ENCODE peak calls at places on chromosomes 5 and 9, in eight cellular contexts. One of them, this sample, is unnamed.

GRCh38 chr9:101366038-101366756 is 18.6 kb downstream of the BAAT start:
- DNase-seq in astrocyte of the spinal cord: peak; percentile 2
- DNase-seq in NCI-H524 treated with DMSO at 0.1 percent for 48 hours: no peak
- DNase-seq in iPS-NIHi11: no peak
- DNase-seq in stimulated activated CD4-positive, alpha-beta T cell treated with anti-CD3 and anti-CD28 coated beads, Interleukin-1b, Interleukin-23, amount 100 ng/mL, for 24 hours: no peak
- DNase-seq in cardiac muscle cell: peak; percentile 14
- DNase-seq in kidney tubule cell: peak; percentile 71
- DNase-seq in GM20000: no peak
- DNase-seq in this sample: no peak

GRCh38 chr5:123835421-123835820 is 323.4 kb downstream of the CSNK1G3 start:
- DNase-seq in kidney tubule cell: no peak
- DNase-seq in astrocyte of the spinal cord: no peak
- DNase-seq in GM20000: no peak
- DNase-seq in iPS-NIHi11: no peak
- DNase-seq in NCI-H524 treated with DMSO at 0.1 percent for 48 hours: no peak
- DNase-seq in stimulated activated CD4-positive, alpha-beta T cell treated with anti-CD3 and anti-CD28 coated beads, Interleukin-1b, Interleukin-23, amount 100 ng/mL, for 24 hours: no peak
- DNase-seq in cardiac muscle cell: no peak
- DNase-seq in this sample: no peak

GRCh38 chr5:172319708-172320441 is 36.3 kb upstream of the UBTD2 start:
- DNase-seq in astrocyte of the spinal cord: no peak
- DNase-seq in NCI-H524 treated with DMSO at 0.1 percent for 48 hours: no peak
- DNase-seq in iPS-NIHi11: no peak
- DNase-seq in stimulated activated CD4-positive, alpha-beta T cell treated with anti-CD3 and anti-CD28 coated beads, Interleukin-1b, Interleukin-23, amount 100 ng/mL, for 24 hours: no peak
- DNase-seq in GM20000: no peak
- DNase-seq in cardiac muscle cell: no peak
- DNase-seq in kidney tubule cell: no peak
- DNase-seq in this sample: no peak

GRCh38 chr5:94545870-94546625 is 72.4 kb downstream of the KIAA0825 start:
- DNase-seq in kidney tubule cell: no peak
- DNase-seq in NCI-H524 treated with DMSO at 0.1 percent for 48 hours: no peak
- DNase-seq in cardiac muscle cell: no peak
- DNase-seq in astrocyte of the spinal cord: peak; percentile 25
- DNase-seq in iPS-NIHi11: no peak
- DNase-seq in GM20000: no peak
- DNase-seq in stimulated activated CD4-positive, alpha-beta T cell treated with anti-CD3 and anti-CD28 coated beads, Interleukin-1b, Interleukin-23, amount 100 ng/mL, for 24 hours: no peak
- DNase-seq in this sample: no peak

GRCh38 chr5:68419637-68420452 is 204.3 kb downstream of the PIK3R1 start:
- DNase-seq in iPS-NIHi11: no peak
- DNase-seq in NCI-H524 treated with DMSO at 0.1 percent for 48 hours: peak; percentile 79
- DNase-seq in GM20000: no peak
- DNase-seq in astrocyte of the spinal cord: peak; percentile 44
- DNase-seq in stimulated activated CD4-positive, alpha-beta T cell treated with anti-CD3 and anti-CD28 coated beads, Interleukin-1b, Interleukin-23, amount 100 ng/mL, for 24 hours: no peak
- DNase-seq in kidney tubule cell: peak; percentile 58
- DNase-seq in cardiac muscle cell: peak; percentile 50
- DNase-seq in this sample: no peak

GRCh38 chr9:98927724-98928123 is 16.0 kb upstream of the COL15A1 start:
- DNase-seq in GM20000: no peak
- DNase-seq in iPS-NIHi11: peak; percentile 46
- DNase-seq in astrocyte of the spinal cord: no peak
- DNase-seq in stimulated activated CD4-positive, alpha-beta T cell treated with anti-CD3 and anti-CD28 coated beads, Interleukin-1b, Interleukin-23, amount 100 ng/mL, for 24 hours: no peak
- DNase-seq in NCI-H524 treated with DMSO at 0.1 percent for 48 hours: no peak
- DNase-seq in kidney tubule cell: no peak
- DNase-seq in cardiac muscle cell: no peak
- DNase-seq in this sample: no peak

GRCh38 chr9:108636023-108636422 is 219.8 kb downstream of the ACTL7B start:
- DNase-seq in NCI-H524 treated with DMSO at 0.1 percent for 48 hours: no peak
- DNase-seq in iPS-NIHi11: peak; percentile 27
- DNase-seq in cardiac muscle cell: no peak
- DNase-seq in stimulated activated CD4-positive, alpha-beta T cell treated with anti-CD3 and anti-CD28 coated beads, Interleukin-1b, Interleukin-23, amount 100 ng/mL, for 24 hours: no peak
- DNase-seq in GM20000: no peak
- DNase-seq in astrocyte of the spinal cord: no peak
- DNase-seq in kidney tubule cell: no peak
- DNase-seq in this sample: no peak

GRCh38 chr9:135815433-135816178 is 91.7 kb downstream of the CAMSAP1 start:
- DNase-seq in kidney tubule cell: no peak
- DNase-seq in astrocyte of the spinal cord: no peak
- DNase-seq in iPS-NIHi11: no peak
- DNase-seq in NCI-H524 treated with DMSO at 0.1 percent for 48 hours: no peak
- DNase-seq in GM20000: no peak
- DNase-seq in cardiac muscle cell: no peak
- DNase-seq in stimulated activated CD4-positive, alpha-beta T cell treated with anti-CD3 and anti-CD28 coated beads, Interleukin-1b, Interleukin-23, amount 100 ng/mL, for 24 hours: no peak
- DNase-seq in this sample: no peak

GRCh38 chr5:69033690-69034089 is 60.1 kb upstream of the SLC30A5 start:
- DNase-seq in stimulated activated CD4-positive, alpha-beta T cell treated with anti-CD3 and anti-CD28 coated beads, Interleukin-1b, Interleukin-23, amount 100 ng/mL, for 24 hours: no peak
- DNase-seq in GM20000: no peak
- DNase-seq in cardiac muscle cell: no peak
- DNase-seq in iPS-NIHi11: no peak
- DNase-seq in kidney tubule cell: no peak
- DNase-seq in NCI-H524 treated with DMSO at 0.1 percent for 48 hours: no peak
- DNase-seq in astrocyte of the spinal cord: no peak
- DNase-seq in this sample: no peak

GRCh38 chr9:92384373-92384772 is 20.0 kb downstream of the OGN start:
- DNase-seq in NCI-H524 treated with DMSO at 0.1 percent for 48 hours: no peak
- DNase-seq in cardiac muscle cell: no peak
- DNase-seq in stimulated activated CD4-positive, alpha-beta T cell treated with anti-CD3 and anti-CD28 coated beads, Interleukin-1b, Interleukin-23, amount 100 ng/mL, for 24 hours: no peak
- DNase-seq in astrocyte of the spinal cord: peak; percentile 51
- DNase-seq in kidney tubule cell: no peak
- DNase-seq in GM20000: no peak
- DNase-seq in iPS-NIHi11: no peak
- DNase-seq in this sample: no peak

GRCh38 chr5:115298811-115299210 is 2.4 kb upstream of the CCDC112 start:
- DNase-seq in astrocyte of the spinal cord: no peak
- DNase-seq in kidney tubule cell: no peak
- DNase-seq in stimulated activated CD4-positive, alpha-beta T cell treated with anti-CD3 and anti-CD28 coated beads, Interleukin-1b, Interleukin-23, amount 100 ng/mL, for 24 hours: no peak
- DNase-seq in iPS-NIHi11: no peak
- DNase-seq in cardiac muscle cell: no peak
- DNase-seq in GM20000: no peak
- DNase-seq in NCI-H524 treated with DMSO at 0.1 percent for 48 hours: no peak
- DNase-seq in this sample: no peak

GRCh38 chr5:98827161-98827560 is 53.7 kb downstream of the RGMB start:
- DNase-seq in NCI-H524 treated with DMSO at 0.1 percent for 48 hours: no peak
- DNase-seq in GM20000: no peak
- DNase-seq in astrocyte of the spinal cord: peak; percentile 61
- DNase-seq in cardiac muscle cell: peak; percentile 66
- DNase-seq in iPS-NIHi11: peak; percentile 48
- DNase-seq in stimulated activated CD4-positive, alpha-beta T cell treated with anti-CD3 and anti-CD28 coated beads, Interleukin-1b, Interleukin-23, amount 100 ng/mL, for 24 hours: no peak
- DNase-seq in kidney tubule cell: peak; percentile 61
- DNase-seq in this sample: no peak

GRCh38 chr5:31225118-31225517 is 31.6 kb downstream of the CDH6 start:
- DNase-seq in NCI-H524 treated with DMSO at 0.1 percent for 48 hours: no peak
- DNase-seq in kidney tubule cell: peak; percentile 51
- DNase-seq in iPS-NIHi11: no peak
- DNase-seq in GM20000: no peak
- DNase-seq in cardiac muscle cell: no peak
- DNase-seq in stimulated activated CD4-positive, alpha-beta T cell treated with anti-CD3 and anti-CD28 coated beads, Interleukin-1b, Interleukin-23, amount 100 ng/mL, for 24 hours: no peak
- DNase-seq in astrocyte of the spinal cord: peak; percentile 93
- DNase-seq in this sample: no peak

GRCh38 chr9:85040806-85041575 is 371.5 kb downstream of the NTRK2 start:
- DNase-seq in GM20000: no peak
- DNase-seq in NCI-H524 treated with DMSO at 0.1 percent for 48 hours: no peak
- DNase-seq in iPS-NIHi11: no peak
- DNase-seq in cardiac muscle cell: peak; percentile 46
- DNase-seq in stimulated activated CD4-positive, alpha-beta T cell treated with anti-CD3 and anti-CD28 coated beads, Interleukin-1b, Interleukin-23, amount 100 ng/mL, for 24 hours: no peak
- DNase-seq in astrocyte of the spinal cord: peak; percentile 4
- DNase-seq in kidney tubule cell: no peak
- DNase-seq in this sample: no peak

GRCh38 chr9:1513105-1513504 is 462.9 kb downstream of the DMRT2 start:
- DNase-seq in stimulated activated CD4-positive, alpha-beta T cell treated with anti-CD3 and anti-CD28 coated beads, Interleukin-1b, Interleukin-23, amount 100 ng/mL, for 24 hours: no peak
- DNase-seq in GM20000: no peak
- DNase-seq in kidney tubule cell: no peak
- DNase-seq in iPS-NIHi11: no peak
- DNase-seq in NCI-H524 treated with DMSO at 0.1 percent for 48 hours: no peak
- DNase-seq in cardiac muscle cell: no peak
- DNase-seq in astrocyte of the spinal cord: no peak
- DNase-seq in this sample: no peak

GRCh38 chr5:101897914-101898313 is 398.2 kb downstream of the SLCO4C1 start:
- DNase-seq in NCI-H524 treated with DMSO at 0.1 percent for 48 hours: peak; percentile 74
- DNase-seq in iPS-NIHi11: peak; percentile 19
- DNase-seq in stimulated activated CD4-positive, alpha-beta T cell treated with anti-CD3 and anti-CD28 coated beads, Interleukin-1b, Interleukin-23, amount 100 ng/mL, for 24 hours: no peak
- DNase-seq in GM20000: no peak
- DNase-seq in astrocyte of the spinal cord: no peak
- DNase-seq in kidney tubule cell: no peak
- DNase-seq in cardiac muscle cell: no peak
- DNase-seq in this sample: no peak

GRCh38 chr9:25377039-25377438 is 301.2 kb downstream of the TUSC1 start:
- DNase-seq in kidney tubule cell: no peak
- DNase-seq in stimulated activated CD4-positive, alpha-beta T cell treated with anti-CD3 and anti-CD28 coated beads, Interleukin-1b, Interleukin-23, amount 100 ng/mL, for 24 hours: no peak
- DNase-seq in iPS-NIHi11: no peak
- DNase-seq in NCI-H524 treated with DMSO at 0.1 percent for 48 hours: no peak
- DNase-seq in cardiac muscle cell: no peak
- DNase-seq in GM20000: no peak
- DNase-seq in astrocyte of the spinal cord: no peak
- DNase-seq in this sample: no peak

GRCh38 chr9:33255006-33255405 is 9.5 kb downstream of the BAG1 start:
- DNase-seq in NCI-H524 treated with DMSO at 0.1 percent for 48 hours: no peak
- DNase-seq in cardiac muscle cell: no peak
- DNase-seq in stimulated activated CD4-positive, alpha-beta T cell treated with anti-CD3 and anti-CD28 coated beads, Interleukin-1b, Interleukin-23, amount 100 ng/mL, for 24 hours: no peak
- DNase-seq in GM20000: no peak
- DNase-seq in kidney tubule cell: no peak
- DNase-seq in astrocyte of the spinal cord: no peak
- DNase-seq in iPS-NIHi11: no peak
- DNase-seq in this sample: no peak

GRCh38 chr5:138975098-138975847 is 100.1 kb upstream of the LRRTM2 start:
- DNase-seq in stimulated activated CD4-positive, alpha-beta T cell treated with anti-CD3 and anti-CD28 coated beads, Interleukin-1b, Interleukin-23, amount 100 ng/mL, for 24 hours: no peak
- DNase-seq in kidney tubule cell: peak; percentile 87
- DNase-seq in astrocyte of the spinal cord: peak; percentile 84
- DNase-seq in GM20000: no peak
- DNase-seq in iPS-NIHi11: no peak
- DNase-seq in NCI-H524 treated with DMSO at 0.1 percent for 48 hours: no peak
- DNase-seq in cardiac muscle cell: peak; percentile 91
- DNase-seq in this sample: no peak

GRCh38 chr5:73280821-73281746 is 108.1 kb downstream of the TMEM174 start:
- DNase-seq in NCI-H524 treated with DMSO at 0.1 percent for 48 hours: peak; percentile 23
- DNase-seq in stimulated activated CD4-positive, alpha-beta T cell treated with anti-CD3 and anti-CD28 coated beads, Interleukin-1b, Interleukin-23, amount 100 ng/mL, for 24 hours: no peak
- DNase-seq in astrocyte of the spinal cord: peak; percentile 88
- DNase-seq in kidney tubule cell: peak; percentile 93
- DNase-seq in GM20000: no peak
- DNase-seq in cardiac muscle cell: peak; percentile 74
- DNase-seq in iPS-NIHi11: no peak
- DNase-seq in this sample: peak; percentile 83

GRCh38 chr9:7081065-7081600 is 323.4 kb downstream of the KDM4C start:
- DNase-seq in stimulated activated CD4-positive, alpha-beta T cell treated with anti-CD3 and anti-CD28 coated beads, Interleukin-1b, Interleukin-23, amount 100 ng/mL, for 24 hours: no peak
- DNase-seq in kidney tubule cell: no peak
- DNase-seq in iPS-NIHi11: no peak
- DNase-seq in NCI-H524 treated with DMSO at 0.1 percent for 48 hours: no peak
- DNase-seq in astrocyte of the spinal cord: no peak
- DNase-seq in GM20000: no peak
- DNase-seq in cardiac muscle cell: no peak
- DNase-seq in this sample: no peak

GRCh38 chr5:3313569-3313968 is 282.1 kb upstream of the IRX1 start:
- DNase-seq in GM20000: no peak
- DNase-seq in iPS-NIHi11: no peak
- DNase-seq in kidney tubule cell: no peak
- DNase-seq in astrocyte of the spinal cord: no peak
- DNase-seq in cardiac muscle cell: no peak
- DNase-seq in stimulated activated CD4-positive, alpha-beta T cell treated with anti-CD3 and anti-CD28 coated beads, Interleukin-1b, Interleukin-23, amount 100 ng/mL, for 24 hours: no peak
- DNase-seq in NCI-H524 treated with DMSO at 0.1 percent for 48 hours: no peak
- DNase-seq in this sample: no peak

GRCh38 chr9:122251351-122251750 is 13.3 kb downstream of the RBM18 start:
- DNase-seq in stimulated activated CD4-positive, alpha-beta T cell treated with anti-CD3 and anti-CD28 coated beads, Interleukin-1b, Interleukin-23, amount 100 ng/mL, for 24 hours: no peak
- DNase-seq in iPS-NIHi11: no peak
- DNase-seq in GM20000: no peak
- DNase-seq in astrocyte of the spinal cord: no peak
- DNase-seq in NCI-H524 treated with DMSO at 0.1 percent for 48 hours: no peak
- DNase-seq in cardiac muscle cell: no peak
- DNase-seq in kidney tubule cell: no peak
- DNase-seq in this sample: no peak

GRCh38 chr9:89941875-89942274 is 337.1 kb downstream of the GADD45G start:
- DNase-seq in iPS-NIHi11: no peak
- DNase-seq in stimulated activated CD4-positive, alpha-beta T cell treated with anti-CD3 and anti-CD28 coated beads, Interleukin-1b, Interleukin-23, amount 100 ng/mL, for 24 hours: no peak
- DNase-seq in astrocyte of the spinal cord: peak; percentile 61
- DNase-seq in kidney tubule cell: peak; percentile 76
- DNase-seq in NCI-H524 treated with DMSO at 0.1 percent for 48 hours: peak; percentile 54
- DNase-seq in cardiac muscle cell: peak; percentile 11
- DNase-seq in GM20000: no peak
- DNase-seq in this sample: peak; percentile 28

GRCh38 chr9:138014570-138014958 is 137.0 kb downstream of the CACNA1B start:
- DNase-seq in kidney tubule cell: no peak
- DNase-seq in NCI-H524 treated with DMSO at 0.1 percent for 48 hours: no peak
- DNase-seq in iPS-NIHi11: no peak
- DNase-seq in stimulated activated CD4-positive, alpha-beta T cell treated with anti-CD3 and anti-CD28 coated beads, Interleukin-1b, Interleukin-23, amount 100 ng/mL, for 24 hours: no peak
- DNase-seq in astrocyte of the spinal cord: no peak
- DNase-seq in GM20000: no peak
- DNase-seq in cardiac muscle cell: no peak
- DNase-seq in this sample: no peak

GRCh38 chr9:20854444-20854843 is 170.4 kb downstream of the FOCAD start:
- DNase-seq in NCI-H524 treated with DMSO at 0.1 percent for 48 hours: no peak
- DNase-seq in GM20000: no peak
- DNase-seq in stimulated activated CD4-positive, alpha-beta T cell treated with anti-CD3 and anti-CD28 coated beads, Interleukin-1b, Interleukin-23, amount 100 ng/mL, for 24 hours: no peak
- DNase-seq in cardiac muscle cell: no peak
- DNase-seq in astrocyte of the spinal cord: peak; percentile 64
- DNase-seq in kidney tubule cell: no peak
- DNase-seq in iPS-NIHi11: no peak
- DNase-seq in this sample: no peak

This sample was measured in DMS79.